ENCODE peak calls at places on chromosomes 6 and 20, in ten cellular contexts. B, F, R, U, O, Q, G, A, L and J are unnamed samples. For H3K9me3, the result is how much of the 10 kb centered on the place peaks cover.

GRCh38 chr20:3686867-3687321 is 5.1 kb upstream of the ADAM33 start:
- DNase-seq in B (no peak), O (peak), U (peak), Q (peak), R (peak), F (no peak), A (peak), G (no peak), L (peak), J (no peak)

GRCh38 chr20:38094373-38094775 is 60.8 kb downstream of the RPRD1B start:
- DNase-seq in B (no peak), A (peak), F (peak), G (no peak), O (no peak), Q (no peak), R (no peak), U (peak), L (peak), J (peak)

GRCh38 chr6:159806021-159806458 is 6.0 kb downstream of the PNLDC1 start:
- DNase-seq in F (no peak), Q (no peak), R (no peak), A (no peak), U (no peak), L (no peak), B (no peak), G (no peak), O (no peak), J (no peak)

GRCh38 chr6:22082278-22082677 is 214.6 kb downstream of the PRL start:
- DNase-seq in A (no peak), Q (no peak), G (no peak), O (peak), U (no peak), F (peak), B (no peak), R (no peak), L (no peak), J (no peak)

GRCh38 chr6:147664092-147664491 is 155.6 kb downstream of the SAMD5 start:
- DNase-seq in L (no peak), U (no peak), O (no peak), G (no peak), A (no peak), Q (no peak), F (no peak), R (no peak), B (no peak), J (no peak)

GRCh38 chr6:157106487-157106886 is 216.8 kb downstream of the TMEM242 start:
- DNase-seq in R (no peak), A (no peak), B (no peak), F (peak), U (no peak), O (no peak), L (no peak), Q (no peak), G (no peak), J (peak)

GRCh38 chr6:155301867-155302266 is 12.4 kb downstream of the TFB1M start:
- DNase-seq in U (no peak), G (no peak), A (no peak), R (no peak), O (no peak), Q (no peak), L (no peak), B (no peak), F (no peak), J (no peak)

GRCh38 chr6:132446842-132447241 is 45.6 kb upstream of the MOXD1 start:
- DNase-seq in B (no peak), U (no peak), A (no peak), O (no peak), F (no peak), L (no peak), Q (no peak), G (no peak), R (no peak), J (no peak)

GRCh38 chr20:54980321-54980960 is 505.0 kb downstream of the DOK5 start:
- DNase-seq in O (no peak), G (no peak), B (no peak), F (peak), R (no peak), A (no peak), U (no peak), Q (no peak), L (no peak), J (no peak)

GRCh38 chr6:109055771-109056235 is 38.8 kb downstream of the SESN1 start:
- DNase-seq in Q (no peak), A (no peak), B (no peak), O (no peak), R (no peak), F (no peak), L (no peak), G (no peak), U (no peak), J (no peak)

GRCh38 chr6:156185113-156185512 is 592.1 kb upstream of the ARID1B start:
- DNase-seq in F (no peak), B (no peak), Q (no peak), L (no peak), R (no peak), O (no peak), G (no peak), A (no peak), U (no peak), J (no peak)

GRCh38 chr6:148322704-148323103 is 19.9 kb upstream of the SASH1 start:
- DNase-seq in L (no peak), Q (no peak), B (no peak), U (no peak), G (no peak), R (no peak), A (no peak), O (no peak), F (no peak), J (no peak)

GRCh38 chr20:46148313-46149213 is 30.4 kb downstream of the CD40 start:
- DNase-seq in A (no peak), R (no peak), Q (no peak), U (no peak), F (no peak), O (no peak), B (no peak), G (no peak), L (no peak), J (no peak)

GRCh38 chr20:42634096-42634495 is 555.6 kb downstream of the PTPRT start:
- DNase-seq in B (no peak), O (no peak), U (no peak), A (no peak), R (no peak), Q (no peak), L (no peak), F (no peak), G (no peak), J (no peak)

GRCh38 chr20:42628683-42629082 is 561.0 kb downstream of the PTPRT start:
- DNase-seq in U (no peak), F (no peak), G (no peak), A (no peak), O (no peak), B (no peak), R (no peak), Q (no peak), L (no peak), J (no peak)
- H3K9me3 ChIP-seq in U (under half), F (under half), G (under half), A (under half), O (under half), B (under half), R (under half), Q (under half), L (under half), J (under half)

DNA sequence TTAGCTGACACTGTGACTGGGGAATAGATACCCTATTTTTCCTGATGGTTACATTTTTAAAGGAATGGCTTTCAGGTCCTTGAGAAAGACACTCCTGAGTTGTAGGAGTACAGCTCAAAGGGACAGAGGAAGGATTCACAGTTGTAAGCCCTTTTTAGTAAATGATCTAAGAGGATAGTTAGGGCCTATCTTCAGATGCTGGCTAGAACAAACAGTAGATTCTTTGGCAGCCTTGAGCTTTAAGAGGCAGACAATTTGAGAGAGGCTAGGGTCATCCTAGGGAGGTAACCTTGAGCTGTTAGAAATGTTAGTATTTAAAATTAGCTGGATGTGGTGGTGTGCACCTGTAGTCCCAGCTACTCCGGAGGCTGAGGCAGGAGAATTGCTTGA is 111.5 kb downstream of the ZFAND3 start:
- DNase-seq in L (no peak), U (no peak), Q (no peak), G (no peak), F (no peak), A (no peak), O (no peak), B (no peak), R (no peak), J (no peak)
- H3K9me3 ChIP-seq in L (under half), U (under half), Q (under half), G (under half), F (under half), A (under half), O (under half), B (under half), R (under half), J (under half)

GRCh38 chr20:517221-517620 is 26.4 kb downstream of the CSNK2A1 start:
- DNase-seq in O (no peak), R (no peak), U (no peak), F (no peak), B (no peak), Q (no peak), L (no peak), A (no peak), G (no peak), J (no peak)

GRCh38 chr20:519999-520398 is 23.6 kb downstream of the CSNK2A1 start:
- DNase-seq in Q (no peak), R (no peak), L (no peak), A (no peak), F (no peak), B (no peak), O (no peak), G (no peak), U (no peak), J (no peak)

GRCh38 chr20:527571-527886 is 16.1 kb downstream of the CSNK2A1 start:
- DNase-seq in G (no peak), O (no peak), F (no peak), B (no peak), A (no peak), Q (no peak), U (no peak), L (no peak), R (no peak), J (no peak)

DNA sequence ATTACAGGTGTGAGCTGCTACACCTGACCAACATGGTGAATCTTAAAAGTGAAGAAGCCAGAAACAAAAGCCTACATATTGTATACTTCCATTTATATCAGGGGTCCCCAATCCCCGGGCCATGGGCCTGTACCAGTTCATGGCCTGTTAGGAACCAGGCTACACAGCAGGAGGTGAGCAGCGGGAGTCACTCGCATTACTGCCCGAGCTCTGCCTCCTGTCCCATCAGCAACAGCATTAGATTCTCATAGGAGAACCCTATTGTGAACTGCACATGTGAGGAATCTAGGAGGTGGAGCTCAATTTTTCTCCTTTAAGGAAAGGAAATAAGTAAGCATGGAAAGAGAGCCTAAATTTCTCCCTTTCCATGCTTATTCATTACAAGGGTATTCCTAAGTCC is 21.7 kb downstream of the CSNK2A1 start:
- DNase-seq in O (no peak), F (no peak), U (no peak), L (no peak), Q (no peak), B (no peak), R (no peak), A (no peak), G (no peak), J (no peak)
- H3K9me3 ChIP-seq in O (under half), F (under half), U (under half), L (under half), Q (under half), B (under half), R (under half), A (under half), G (under half), J (under half)

DNA sequence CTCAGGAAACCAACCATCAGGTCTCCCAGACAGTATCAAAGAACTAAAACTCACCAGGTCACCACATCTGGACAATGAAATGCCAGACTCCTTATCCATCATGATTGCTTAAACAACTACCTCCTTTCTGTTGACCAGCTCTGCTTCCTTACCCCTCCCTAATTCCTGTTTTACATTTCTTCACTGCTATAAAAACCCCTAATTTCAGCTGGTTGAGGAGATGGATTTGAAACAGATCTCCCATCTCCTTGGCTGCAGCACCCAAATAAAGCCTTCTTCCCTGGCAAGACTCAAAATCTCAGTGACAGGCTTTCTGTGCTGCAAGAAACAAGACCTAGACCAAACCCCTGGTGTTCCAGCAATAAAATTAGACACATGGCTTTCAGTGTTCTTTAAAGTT is 40.3 kb downstream of the MYLK4 start:
- DNase-seq in O (no peak), A (no peak), U (no peak), Q (no peak), L (no peak), F (no peak), G (no peak), B (no peak), R (no peak), J (no peak)
- H3K9me3 ChIP-seq in O (under half), A (under half), U (under half), Q (under half), L (under half), F (under half), G (under half), B (under half), R (under half), J (under half)

DNA sequence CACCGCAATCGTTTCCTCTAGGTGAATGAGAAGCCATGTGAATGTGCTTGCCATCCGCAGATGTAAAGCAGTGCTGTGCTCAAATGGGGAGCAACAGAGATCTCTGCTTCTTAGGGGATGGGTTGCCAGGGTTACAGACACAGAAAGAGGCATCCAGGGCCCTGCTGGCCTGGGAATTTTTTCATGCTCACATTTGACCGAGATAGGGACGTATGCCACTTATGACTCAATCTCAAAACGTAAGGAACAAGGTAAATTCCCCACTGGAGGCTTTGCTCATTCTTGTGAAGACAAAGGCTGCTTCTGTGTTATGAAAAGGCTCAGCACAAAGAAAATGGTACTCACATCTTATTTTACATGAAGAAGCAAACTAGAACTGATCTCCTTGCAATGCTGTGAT is 11.0 kb downstream of the C6orf118 start:
- DNase-seq in Q (no peak), O (no peak), B (no peak), F (no peak), G (no peak), U (no peak), R (no peak), L (no peak), A (no peak), J (no peak)
- H3K9me3 ChIP-seq in Q (under half), O (under half), B (under half), F (under half), G (under half), U (under half), R (under half), L (under half), A (under half), J (under half)